ENCODE peak calls at places on chromosomes 4 and X, in four cellular contexts. A, N, F and H are unnamed samples.

GRCh38 chr4:16205298-16206164 is 20.7 kb downstream of the TAPT1 start:
- DNase-seq in A (no peak), N (no peak), F (no peak), H (peak; percentile 40)

GRCh38 chr4:22501715-22502095 is 14.2 kb downstream of the ADGRA3 start:
- DNase-seq in A (no peak), N (no peak), F (no peak), H (no peak)

GRCh38 chr4:147550626-147551250 is 66.5 kb upstream of the TMEM184C start:
- DNase-seq in A (no peak), N (no peak), F (peak; percentile 87), H (peak; percentile 38)

GRCh38 chrX:35380808-35381700 is 417.1 kb upstream of the MAGEB16 start:
- DNase-seq in A (no peak), N (no peak), F (no peak), H (peak; percentile 19)

GRCh38 chrX:20267924-20268701 is 1.4 kb upstream of the RPS6KA3 start:
- DNase-seq in A (peak; percentile 37), N (no peak), F (peak; percentile 16), H (peak; percentile 48)

GRCh38 chrX:109475174-109475891 is 6.6 kb downstream of the GUCY2F start:
- DNase-seq in A (peak; percentile 40), N (peak; percentile 41), F (peak; percentile 12), H (no peak)

GRCh38 chr4:122450847-122451246 is 5.7 kb downstream of the IL2 start:
- DNase-seq in A (peak; percentile 36), N (peak; percentile 12), F (no peak), H (no peak)

GRCh38 chrX:75115707-75116413 is 40.2 kb downstream of the ABCB7 start:
- DNase-seq in A (no peak), N (no peak), F (no peak), H (no peak)

GRCh38 chrX:106631615-106632014 is 19.8 kb downstream of the RADX start:
- DNase-seq in A (no peak), N (no peak), F (no peak), H (no peak)

GRCh38 chr4:89813197-89813596 is 23.8 kb downstream of the SNCA start:
- DNase-seq in A (no peak), N (no peak), F (no peak), H (no peak)

GRCh38 chr4:10083331-10083769 is 33.2 kb downstream of the WDR1 start:
- DNase-seq in A (peak; percentile 14), N (no peak), F (no peak), H (no peak)

GRCh38 chrX:15849555-15849954 is 5.1 kb downstream of the AP1S2 start:
- DNase-seq in A (no peak), N (peak; percentile 24), F (no peak), H (no peak)

GRCh38 chr4:157810137-157810774 is 362.6 kb downstream of the GASK1B start:
- DNase-seq in A (no peak), N (no peak), F (no peak), H (no peak)

DNA sequence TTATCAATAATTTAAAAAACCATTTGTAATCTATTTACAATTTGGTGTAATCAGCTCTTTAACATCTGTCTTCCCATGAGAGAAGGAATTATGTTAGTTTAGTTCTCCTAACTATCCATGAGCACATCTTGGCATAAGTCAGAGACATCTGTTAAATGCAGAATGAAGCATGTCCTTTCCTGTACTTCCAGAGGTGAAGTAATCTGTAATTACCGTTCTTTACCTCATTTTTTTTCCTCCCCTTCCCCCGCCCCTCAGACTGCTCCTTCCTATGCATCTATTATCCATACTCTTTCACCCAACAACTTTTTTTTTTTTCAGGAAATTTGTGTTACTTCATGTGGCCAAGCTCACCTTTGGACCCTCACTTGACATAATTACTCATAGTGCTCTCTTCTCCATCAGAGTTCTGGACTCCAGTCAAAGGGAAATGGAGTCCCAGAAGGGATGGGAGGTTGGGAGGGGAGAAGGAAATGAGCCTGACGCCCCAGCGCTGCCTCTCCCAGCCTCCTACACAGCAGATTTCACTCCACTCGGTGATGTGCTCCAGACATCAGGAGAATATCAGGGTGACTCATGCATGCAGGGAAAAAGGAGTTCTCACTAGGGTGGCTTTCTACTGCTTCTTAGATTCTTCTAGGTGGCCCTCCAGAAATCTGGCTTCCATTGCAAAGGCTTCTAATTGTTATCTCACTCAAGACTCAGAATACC is 568.8 kb downstream of the STIM2 start:
- DNase-seq in A (no peak), N (no peak), F (peak; percentile 42), H (no peak)
- TF ChIP-seq CTCF in A (no peak), N (no peak), F (no peak), H (no peak)

GRCh38 chr4:78020677-78021076 is 36.4 kb upstream of the FRAS1 start:
- DNase-seq in A (no peak), N (no peak), F (no peak), H (no peak)

GRCh38 chr4:78024692-78025091 is 32.4 kb upstream of the FRAS1 start:
- DNase-seq in A (no peak), N (no peak), F (no peak), H (no peak)

GRCh38 chr4:78019494-78019893 is 37.6 kb upstream of the FRAS1 start:
- DNase-seq in A (no peak), N (no peak), F (no peak), H (no peak)

GRCh38 chr4:78024085-78024484 is 33.0 kb upstream of the FRAS1 start:
- DNase-seq in A (no peak), N (no peak), F (no peak), H (no peak)

DNA sequence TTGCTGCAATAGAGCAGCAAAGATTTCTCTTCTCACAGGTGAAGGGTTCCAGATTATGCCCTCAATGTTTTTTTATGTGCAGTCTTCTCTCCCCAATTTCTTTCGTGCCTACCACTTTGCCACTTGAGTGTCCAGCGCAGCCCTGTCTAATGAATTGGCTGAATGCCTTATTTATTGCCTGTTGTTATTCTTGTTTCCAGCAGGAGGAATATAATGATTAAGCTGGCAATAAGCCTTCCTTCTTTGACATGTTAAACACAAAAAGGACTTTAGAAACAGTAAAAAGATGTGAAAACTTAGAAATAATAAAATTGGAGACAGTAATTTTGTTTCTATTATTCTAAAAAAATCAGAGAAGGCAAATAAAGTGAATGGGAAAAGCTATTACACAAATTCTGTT is 34.6 kb upstream of the FRAS1 start:
- DNase-seq in A (no peak), N (no peak), F (no peak), H (no peak)
- TF ChIP-seq CTCF in A (no peak), N (no peak), F (no peak), H (no peak)

DNA sequence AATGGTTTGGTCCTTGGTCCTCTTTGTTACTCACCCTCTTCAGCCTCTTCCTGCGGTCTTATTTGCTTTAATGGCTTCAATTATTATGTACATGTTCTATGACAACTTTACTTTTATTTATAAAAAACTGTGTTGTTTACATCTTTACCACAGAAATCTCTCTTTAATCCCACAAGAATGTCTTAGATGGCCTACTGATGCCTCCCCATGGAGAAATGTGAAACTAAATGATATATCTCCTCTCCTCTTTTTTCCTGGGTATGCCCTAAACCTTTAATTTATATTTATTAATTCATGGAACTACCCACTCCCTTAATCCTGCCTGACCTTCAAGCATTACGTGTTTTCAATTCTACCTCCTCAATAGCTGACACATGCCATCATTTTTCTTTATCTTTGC is 573.2 kb downstream of the CENPC start:
- DNase-seq in A (no peak), N (no peak), F (peak; percentile 1), H (no peak)
- TF ChIP-seq CTCF in A (no peak), N (no peak), F (no peak), H (no peak)

DNA sequence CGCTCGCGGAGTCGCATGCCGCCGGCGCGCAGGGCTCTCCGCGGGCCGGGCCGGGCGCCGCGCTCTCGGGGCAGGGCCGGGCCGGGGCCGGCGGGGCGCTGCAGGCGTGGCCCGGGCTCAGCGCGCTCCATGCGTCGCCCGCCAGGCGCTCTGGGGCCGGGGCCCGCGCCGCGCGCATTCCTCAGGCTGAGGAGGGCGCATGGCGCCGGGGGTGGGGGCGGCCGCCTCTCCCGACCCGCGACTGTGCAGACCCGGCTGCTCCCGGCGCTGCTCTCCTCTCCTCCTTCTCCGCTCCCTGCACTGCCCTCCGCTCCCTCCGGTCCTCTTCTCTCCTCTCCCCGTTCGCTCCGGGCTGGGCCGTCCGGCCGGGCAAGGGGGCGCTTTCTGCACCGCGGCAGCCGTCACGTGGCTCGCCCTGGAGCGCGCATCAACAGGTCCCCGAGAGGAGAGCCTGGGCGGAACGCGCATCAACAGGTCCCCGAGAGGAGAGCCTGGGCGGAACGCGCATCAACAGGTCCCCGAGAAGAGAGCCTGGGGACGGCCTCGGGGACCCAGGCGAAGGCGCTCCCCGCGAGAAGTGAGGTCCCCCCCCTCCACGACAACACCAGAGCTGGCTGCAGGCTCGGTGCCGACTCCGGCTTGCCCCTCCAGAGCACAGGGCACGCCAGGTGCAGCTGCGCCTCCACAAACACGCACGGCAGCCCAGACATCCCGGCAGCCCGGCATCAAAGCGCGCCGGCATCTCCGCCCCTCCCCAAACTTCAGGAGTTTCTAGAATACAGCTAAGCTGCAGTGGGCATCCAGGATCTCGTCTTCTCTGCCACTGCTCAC is 12.9 kb downstream of the PPP2R3B start:
- DNase-seq in A (peak; percentile 67), N (peak; percentile 18), F (peak; percentile 42), H (no peak)
- TF ChIP-seq CTCF in A (no peak), N (no peak), F (no peak), H (no peak)

DNA sequence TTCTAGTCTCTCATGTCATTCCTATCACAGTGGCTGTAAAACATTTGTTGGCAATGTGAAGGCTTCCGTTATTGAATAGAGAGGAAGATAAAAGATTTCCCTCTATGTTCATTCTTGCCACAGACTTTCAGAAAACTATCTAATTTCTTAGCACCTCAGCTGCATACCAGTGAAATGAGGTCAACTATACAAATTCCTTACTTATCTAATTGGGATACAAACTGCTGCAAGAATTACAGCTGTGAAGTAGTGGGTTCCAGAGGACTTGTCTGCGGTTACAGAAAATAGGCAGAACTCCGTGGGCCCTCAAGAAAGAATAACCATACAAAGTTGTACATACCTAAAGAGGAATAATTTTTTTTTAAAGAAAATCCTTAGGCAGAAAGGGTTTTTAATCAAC is 175.8 kb downstream of the PPP1R2C start:
- DNase-seq in A (no peak), N (no peak), F (peak; percentile 12), H (no peak)
- TF ChIP-seq CTCF in A (no peak), N (no peak), F (no peak), H (no peak)

GRCh38 chr4:117771647-117772337 is 262.5 kb upstream of the NDST3 start:
- DNase-seq in A (no peak), N (peak; percentile 3), F (no peak), H (no peak)
- TF ChIP-seq CTCF in A (no peak), N (no peak), F (no peak), H (no peak)

GRCh38 chr4:3465698-3466671 is 2.9 kb downstream of the DOK7 start:
- DNase-seq in A (no peak), N (no peak), F (no peak), H (no peak)
- TF ChIP-seq CTCF in A (no peak), N (no peak), F (no peak), H (no peak)